ENCODE peak calls at places on chromosomes 16 and 17, in six cellular contexts. L is OCI-LY7, U is HCT116, X is GM23248, R is PC-3, G is GM23338. F is an unnamed sample.
A peak's percentile ranks its signal among the peaks of the same experiment; 100 is the strongest.

GRCh38 chr17:79749156-79749815 is 18.5 kb downstream of the ENPP7 start:
- DNase-seq in L (no peak), U (no peak), X (peak; percentile 89), R (peak; percentile 76), G (no peak), F (peak; percentile 38)

GRCh38 chr16:80369138-80369537 is 171.7 kb upstream of the DYNLRB2 start:
- DNase-seq in L (no peak), U (no peak), X (no peak), R (no peak), G (no peak), F (no peak)

GRCh38 chr16:22970191-22970845 is 156.4 kb downstream of the HS3ST2 start:
- DNase-seq in L (no peak), U (no peak), X (no peak), R (no peak), G (no peak), F (peak; percentile 45)

GRCh38 chr16:649646-650045 is 481 bp downstream of the WDR90 start:
- DNase-seq in L (peak; percentile 30), U (no peak), X (peak; percentile 59), R (no peak), G (no peak), F (no peak)

GRCh38 chr17:68697850-68698313 is 96.7 kb upstream of the FAM20A start:
- DNase-seq in L (no peak), U (no peak), X (peak; percentile 81), R (no peak), G (no peak), F (no peak)

GRCh38 chr16:58098207-58099096 is 30.7 kb downstream of the CFAP20 start:
- DNase-seq in L (no peak), U (no peak), X (peak; percentile 87), R (peak; percentile 35), G (no peak), F (no peak)

GRCh38 chr16:56193951-56194726 is 2.9 kb downstream of the GNAO1 start:
- DNase-seq in L (peak; percentile 5), U (no peak), X (peak; percentile 56), R (no peak), G (peak; percentile 96), F (peak; percentile 98)

GRCh38 chr16:11474617-11475291 is 112.0 kb downstream of the LITAF start:
- DNase-seq in L (no peak), U (no peak), X (no peak), R (peak; percentile 30), G (no peak), F (peak; percentile 27)

GRCh38 chr16:85206472-85207356 is 94.4 kb upstream of the CIBAR2 start:
- DNase-seq in L (no peak), U (no peak), X (peak; percentile 51), R (no peak), G (peak; percentile 62), F (peak; percentile 61)

GRCh38 chr16:9677301-9677653 is 505.0 kb downstream of the GRIN2A start:
- DNase-seq in L (no peak), U (no peak), X (no peak), R (no peak), G (peak; percentile 45), F (no peak)

GRCh38 chr17:6910987-6911603 is 79.6 kb upstream of the TEKT1 start:
- DNase-seq in L (peak; percentile 61), U (peak; percentile 29), X (peak; percentile 79), R (peak; percentile 64), G (peak; percentile 82), F (peak; percentile 62)

GRCh38 chr17:19249681-19250080 is 12.5 kb downstream of the EPN2 start:
- DNase-seq in L (no peak), U (no peak), X (peak; percentile 32), R (no peak), G (no peak), F (no peak)

DNA sequence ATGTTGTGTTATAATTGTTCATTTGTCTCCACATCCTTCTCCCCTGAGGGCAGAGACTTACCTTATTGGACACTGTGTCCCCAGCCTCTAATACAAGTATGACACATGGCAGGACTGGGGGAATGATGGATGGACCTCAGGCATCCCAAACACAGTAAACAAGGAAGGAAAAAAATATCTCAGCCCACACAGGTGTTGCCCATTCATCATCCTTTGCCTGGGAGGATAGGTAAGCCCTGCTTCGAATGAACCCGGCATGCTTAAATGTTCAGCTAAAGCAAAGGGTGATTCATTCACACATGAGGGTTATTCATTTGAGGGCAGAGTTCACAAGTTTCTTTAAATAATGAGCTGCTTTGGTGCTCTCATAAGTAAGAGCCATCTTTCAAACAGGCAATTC is 34.7 kb downstream of the MMD start:
- DNase-seq in L (no peak), U (no peak), X (no peak), R (no peak), G (no peak), F (no peak)
- TF ChIP-seq EZH2phosphoT487 in L (no peak), U (no peak), X (no peak), R (no peak), G (no peak), F (no peak)

GRCh38 chr17:40071720-40072480 is 9.1 kb downstream of the THRA start:
- DNase-seq in L (no peak), U (no peak), X (peak; percentile 51), R (no peak), G (no peak), F (no peak)
- H3K4me2 ChIP-seq in L (no peak overlapping the region), U (peak overlapping the region; percentile 78), X (peak overlapping the region; percentile 26), R (no peak overlapping the region), G (peak overlapping the region; percentile 82), F (peak overlapping the region; percentile 70)

DNA sequence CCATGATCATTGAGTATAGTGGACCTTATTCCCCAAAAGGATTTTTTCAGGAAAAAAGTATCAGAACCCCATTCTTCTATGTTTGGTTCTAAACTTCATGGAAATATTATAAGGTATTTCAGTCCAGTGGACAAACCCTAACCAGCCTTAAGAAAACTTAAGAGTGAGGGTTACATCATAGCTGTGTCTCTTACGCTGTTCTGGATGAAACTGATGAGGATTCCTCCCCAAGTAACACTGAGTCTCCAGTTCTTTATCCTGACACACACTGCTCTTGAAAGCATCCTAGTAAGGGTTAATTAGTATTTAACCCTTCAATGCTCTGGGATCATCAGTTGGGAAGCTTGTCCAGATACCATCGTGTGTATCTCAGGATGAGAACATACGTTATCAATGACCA is 5.0 kb downstream of the LYRM1 start:
- DNase-seq in L (no peak), U (no peak), X (peak; percentile 56), R (no peak), G (no peak), F (no peak)
- H3K4me1 ChIP-seq in L (peaks cover 35% of the 10 kb centered on the region), U (peaks cover 83% of the 10 kb centered on the region), X (peaks cover 60% of the 10 kb centered on the region), R (peaks cover 90% of the 10 kb centered on the region), G (peaks cover 28% of the 10 kb centered on the region), F (peaks cover 22% of the 10 kb centered on the region)

GRCh38 chr17:72860778-72861177 is 231.7 kb downstream of the SLC39A11 start:
- DNase-seq in L (no peak), U (no peak), X (no peak), R (no peak), G (no peak), F (no peak)

GRCh38 chr17:72863511-72864175 is 228.8 kb downstream of the SLC39A11 start:
- DNase-seq in L (no peak), U (no peak), X (no peak), R (no peak), G (no peak), F (peak; percentile 18)

GRCh38 chr17:72861811-72862210 is 230.7 kb downstream of the SLC39A11 start:
- DNase-seq in L (no peak), U (no peak), X (no peak), R (no peak), G (no peak), F (no peak)

GRCh38 chr17:72853438-72854415 is 238.8 kb downstream of the SLC39A11 start:
- DNase-seq in L (no peak), U (no peak), X (no peak), R (no peak), G (no peak), F (no peak)

GRCh38 chr17:72858826-72859495 is 233.5 kb downstream of the SLC39A11 start:
- DNase-seq in L (no peak), U (no peak), X (no peak), R (no peak), G (no peak), F (no peak)
- TF ChIP-seq EZH2phosphoT487 in L (no peak), U (no peak), X (no peak), R (no peak), G (no peak), F (no peak)

DNA sequence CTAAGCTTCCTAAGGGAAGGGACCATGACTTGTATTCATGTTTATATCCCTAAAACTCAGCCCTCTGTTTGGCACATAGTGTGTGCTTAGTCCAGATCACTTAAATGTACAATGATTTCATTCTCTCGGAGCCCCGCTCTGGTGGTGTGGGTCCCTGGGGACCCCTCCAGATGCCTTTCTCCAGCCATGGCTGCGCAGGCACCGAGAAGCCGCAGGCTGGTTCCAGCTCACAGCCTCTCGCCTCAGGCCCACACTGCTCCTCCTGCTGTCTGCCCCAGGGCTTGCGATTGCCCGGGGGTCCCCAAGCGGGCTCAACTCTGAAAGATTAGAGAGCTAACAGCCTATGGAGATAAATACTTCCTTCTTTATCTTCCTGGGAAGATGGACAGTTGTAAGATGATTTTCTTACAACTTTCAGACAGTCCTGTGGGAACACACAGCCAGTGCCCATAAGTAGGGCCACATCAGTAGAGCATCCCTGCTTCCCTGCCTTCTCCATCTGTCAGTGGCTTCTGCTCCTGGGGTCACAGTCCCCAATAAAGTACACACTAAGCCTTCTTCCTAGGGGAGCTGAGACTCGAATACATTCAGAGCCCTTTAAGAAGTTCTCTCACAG is 66.2 kb downstream of the CENPV start:
- DNase-seq in L (peak; percentile 50), U (no peak), X (peak; percentile 15), R (no peak), G (peak; percentile 34), F (no peak)
- H3K4me2 ChIP-seq in L (peak overlapping the region; percentile 77), U (peak overlapping the region; percentile 92), X (peak overlapping the region; percentile 96), R (peak overlapping the region; percentile 87), G (peak overlapping the region; percentile 74), F (no peak overlapping the region)

DNA sequence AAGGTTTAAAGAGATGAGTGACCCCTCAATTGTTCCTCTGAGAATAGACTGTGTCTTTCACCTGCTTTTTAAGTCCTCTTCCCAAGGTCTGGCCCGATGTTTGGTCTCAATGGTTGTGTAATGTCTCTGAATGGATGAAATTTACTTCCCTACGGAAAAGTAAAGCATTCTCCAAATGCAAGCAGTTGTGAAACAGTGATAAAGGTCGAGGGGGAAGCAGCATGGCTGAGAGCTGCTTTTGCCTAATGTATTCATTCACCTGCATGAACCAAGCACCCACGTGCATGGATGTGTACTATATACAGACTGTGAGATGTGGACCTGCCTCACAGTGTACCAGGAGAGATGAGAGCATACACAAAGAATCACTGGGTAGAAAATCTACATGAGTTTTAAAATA is 11.4 kb downstream of the MRPS23 start:
- DNase-seq in L (no peak), U (no peak), X (no peak), R (no peak), G (no peak), F (no peak)
- H3K4me1 ChIP-seq in L (no peaks in the 10 kb centered on the region), U (peaks cover 10% of the 10 kb centered on the region), X (peaks cover 9% of the 10 kb centered on the region), R (peaks cover 23% of the 10 kb centered on the region), G (peaks cover 5% of the 10 kb centered on the region), F (no peaks in the 10 kb centered on the region)

GRCh38 chr17:39306509-39307212 is 80.9 kb upstream of the STAC2 start:
- DNase-seq in L (peak; percentile 48), U (no peak), X (peak; percentile 65), R (no peak), G (no peak), F (no peak)

GRCh38 chr17:39304188-39304587 is 78.4 kb upstream of the STAC2 start:
- DNase-seq in L (no peak), U (no peak), X (no peak), R (no peak), G (no peak), F (no peak)

DNA sequence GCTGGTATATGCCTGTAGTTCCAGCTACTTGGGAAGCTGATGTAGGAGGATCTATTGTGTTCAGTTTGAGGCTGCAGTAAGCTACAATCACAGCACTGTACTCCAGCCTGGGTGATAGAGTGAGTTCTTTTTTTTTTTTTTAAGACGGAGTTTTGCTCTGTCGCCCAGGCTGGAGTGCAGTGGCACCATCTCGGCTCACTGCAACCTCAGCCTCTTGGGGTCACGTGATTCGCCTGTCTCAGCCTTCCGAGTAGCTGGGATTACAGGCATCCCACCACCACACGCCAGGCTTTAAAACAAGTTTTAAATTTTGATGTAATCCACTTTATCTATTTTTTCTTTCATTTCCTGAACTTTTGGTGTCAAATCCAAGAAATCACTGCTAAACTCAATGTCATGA is 80.3 kb upstream of the STAC2 start:
- DNase-seq in L (peak; percentile 11), U (no peak), X (no peak), R (no peak), G (peak; percentile 37), F (peak; percentile 29)
- TF ChIP-seq EZH2phosphoT487 in L (no peak), U (no peak), X (no peak), R (no peak), G (no peak), F (no peak)

F was measured in neural progenitor cell.